ENCODE peak calls at places on chromosome 11, in ten cellular contexts. N is CD4-positive, alpha-beta T cell; P is body of pancreas; V is HFF-Myc; A is astrocyte of the spinal cord; R is WTC11; E is HL-60; T is GM20000; G is B cell; F is AG09309. W is an unnamed sample.

GRCh38 chr11:112298535-112298934 is 37.9 kb upstream of the PLET1 start:
- DNase-seq in N (no peak), P (peak), V (no peak), A (no peak), R (no peak), E (no peak), T (no peak), G (no peak), F (no peak), W (no peak)

GRCh38 chr11:6443269-6444003 is 2.6 kb upstream of the HPX start:
- DNase-seq in N (peak), P (peak), V (no peak), A (peak), R (peak), E (peak), T (peak), G (peak), F (no peak), W (peak)

GRCh38 chr11:2700415-2701211 is 819 bp upstream of the KCNQ1OT1 start:
- DNase-seq in N (no peak), P (peak), V (no peak), A (no peak), R (peak), E (no peak), T (peak), G (peak), F (no peak), W (no peak)

GRCh38 chr11:3138178-3139085 is 26.7 kb downstream of the OSBPL5 start:
- DNase-seq in N (no peak), P (no peak), V (no peak), A (no peak), R (peak), E (peak), T (no peak), G (no peak), F (no peak), W (no peak)

GRCh38 chr11:129637983-129638776 is 177.5 kb upstream of the TMEM45B start:
- DNase-seq in N (no peak), P (no peak), V (no peak), A (no peak), R (no peak), E (no peak), T (no peak), G (no peak), F (no peak), W (no peak)

GRCh38 chr11:13126430-13126829 is 117.3 kb downstream of the RASSF10 start:
- DNase-seq in N (no peak), P (no peak), V (no peak), A (peak), R (no peak), E (no peak), T (no peak), G (no peak), F (peak), W (peak)

GRCh38 chr11:131079036-131079435 is 162.8 kb upstream of the SNX19 start:
- DNase-seq in N (no peak), P (no peak), V (no peak), A (no peak), R (no peak), E (no peak), T (no peak), G (no peak), F (peak), W (no peak)

GRCh38 chr11:121482231-121483129 is 29.7 kb upstream of the SORL1-AS1 start:
- DNase-seq in N (peak), P (no peak), V (no peak), A (no peak), R (no peak), E (peak), T (peak), G (peak), F (no peak), W (no peak)

GRCh38 chr11:127098684-127099083 is 98.1 kb upstream of the KIRREL3 start:
- DNase-seq in N (no peak), P (no peak), V (no peak), A (no peak), R (peak), E (no peak), T (no peak), G (no peak), F (no peak), W (no peak)

GRCh38 chr11:125701858-125702621 is 21.4 kb upstream of the ACRV1 start:
- DNase-seq in N (no peak), P (no peak), V (no peak), A (peak), R (peak), E (no peak), T (no peak), G (no peak), F (no peak), W (no peak)

GRCh38 chr11:14290422-14290821 is 68.6 kb downstream of the RRAS2 start:
- DNase-seq in N (no peak), P (no peak), V (no peak), A (no peak), R (no peak), E (no peak), T (no peak), G (no peak), F (no peak), W (no peak)

GRCh38 chr11:65952052-65952521 is 6.8 kb downstream of the TSGA10IP start:
- DNase-seq in N (no peak), P (no peak), V (no peak), A (no peak), R (no peak), E (no peak), T (no peak), G (no peak), F (no peak), W (no peak)

GRCh38 chr11:61460474-61460881 is 30.6 kb downstream of the SDHAF2 start:
- DNase-seq in N (no peak), P (no peak), V (no peak), A (no peak), R (no peak), E (no peak), T (no peak), G (no peak), F (no peak), W (no peak)

DNA sequence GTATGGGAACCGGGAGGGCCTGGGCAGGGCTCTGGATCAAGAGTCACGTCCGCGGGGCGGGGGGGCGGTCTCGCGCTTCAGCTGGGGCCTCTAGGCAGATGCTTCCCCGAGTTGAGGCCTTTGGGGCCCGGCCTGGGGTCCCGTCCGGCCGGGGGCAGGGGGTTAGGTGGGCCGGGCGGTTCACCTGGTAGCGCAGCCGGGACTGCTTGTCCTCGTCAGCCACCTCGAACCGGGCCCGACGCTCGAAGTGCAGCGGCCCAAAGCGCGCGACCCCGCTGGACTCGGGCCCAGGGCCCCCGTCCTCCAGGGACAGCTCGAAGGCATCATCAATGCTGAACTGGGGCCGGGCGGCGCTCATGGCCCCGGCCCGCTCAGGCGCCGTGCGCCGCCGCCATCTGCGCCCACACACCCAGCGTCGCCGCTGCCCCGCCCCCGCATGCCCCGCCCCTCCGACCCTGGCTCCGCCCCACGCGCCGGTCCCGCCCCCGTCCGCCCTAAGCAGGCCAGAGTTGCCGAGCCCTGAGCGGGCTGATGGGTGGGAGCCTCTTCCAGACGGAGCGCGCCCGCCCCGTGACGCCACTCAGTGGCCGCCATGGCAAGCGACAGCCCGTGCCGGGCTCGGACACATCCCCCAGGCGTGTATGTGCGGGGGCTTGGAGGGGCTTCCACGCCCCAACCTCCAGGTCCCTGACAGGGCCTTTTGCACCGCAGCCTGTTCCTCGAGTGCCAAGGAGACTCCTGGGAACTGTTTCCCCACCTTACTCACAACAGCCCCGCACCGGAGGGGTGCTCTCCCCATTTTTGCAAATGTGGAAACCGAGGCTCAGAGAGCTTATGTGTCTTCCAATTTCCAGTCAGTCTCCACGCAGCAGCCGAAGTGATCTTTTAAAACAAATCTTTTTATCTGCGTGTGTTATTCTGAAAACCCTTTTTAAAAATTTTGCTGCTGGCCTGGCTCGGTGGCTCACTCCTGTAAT is at the start of gene TMEM134:
- DNase-seq in N (peak), P (peak), V (peak), A (peak), R (peak), E (peak), T (peak), G (peak), F (peak), W (peak)
- TF ChIP-seq CTCF in N (no peak), P (peak), V (peak), A (peak), R (no peak), E (peak), T (peak), G (peak), F (peak), W (peak)

DNA sequence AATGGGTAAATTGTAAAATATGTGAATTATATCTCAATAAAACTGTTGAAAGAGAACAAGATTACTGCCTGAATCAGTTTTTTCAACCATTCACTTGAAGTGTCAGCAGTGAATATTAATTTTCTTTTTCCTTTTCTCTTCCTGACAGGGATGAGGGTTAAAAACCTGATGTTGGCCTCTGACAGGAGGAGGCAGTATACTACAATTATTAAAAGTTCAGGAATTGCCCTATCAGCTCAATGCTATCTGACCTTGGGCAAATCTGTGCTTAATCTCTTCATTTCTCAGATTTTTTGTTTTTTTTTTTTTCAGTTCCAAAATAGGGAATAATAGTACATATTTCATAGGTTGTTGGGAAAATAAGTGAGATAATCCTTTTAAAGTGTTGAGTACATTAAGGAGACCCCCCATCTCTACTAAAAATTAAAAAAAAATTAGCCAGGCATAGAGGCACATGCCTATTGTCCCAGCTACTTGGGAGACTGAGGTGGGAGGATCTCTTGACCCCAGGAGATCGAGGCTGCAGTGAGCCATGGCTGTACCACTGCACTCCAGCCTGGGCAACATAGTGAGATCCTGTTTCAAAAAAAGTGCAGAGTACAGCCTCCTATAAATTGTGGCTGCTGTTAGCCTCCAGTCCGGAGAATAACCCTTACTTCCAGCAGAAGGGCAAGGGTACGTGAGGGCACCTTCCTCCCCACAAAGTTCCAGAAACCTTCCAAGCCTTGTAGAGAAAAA is 48.8 kb downstream of the TRIM44 start:
- DNase-seq in N (no peak), P (no peak), V (no peak), A (no peak), R (no peak), E (no peak), T (no peak), G (no peak), F (no peak), W (no peak)
- TF ChIP-seq CTCF in N (no peak), P (peak), V (peak), A (no peak), R (no peak), E (no peak), T (no peak), G (no peak), F (no peak), W (no peak)

GRCh38 chr11:132312616-132313210 is 942.3 kb downstream of the NTM start:
- DNase-seq in N (no peak), P (no peak), V (peak), A (peak), R (peak), E (peak), T (peak), G (no peak), F (peak), W (no peak)
- TF ChIP-seq CTCF in N (no peak), P (peak), V (peak), A (peak), R (peak), E (peak), T (peak), G (no peak), F (peak), W (peak)

DNA sequence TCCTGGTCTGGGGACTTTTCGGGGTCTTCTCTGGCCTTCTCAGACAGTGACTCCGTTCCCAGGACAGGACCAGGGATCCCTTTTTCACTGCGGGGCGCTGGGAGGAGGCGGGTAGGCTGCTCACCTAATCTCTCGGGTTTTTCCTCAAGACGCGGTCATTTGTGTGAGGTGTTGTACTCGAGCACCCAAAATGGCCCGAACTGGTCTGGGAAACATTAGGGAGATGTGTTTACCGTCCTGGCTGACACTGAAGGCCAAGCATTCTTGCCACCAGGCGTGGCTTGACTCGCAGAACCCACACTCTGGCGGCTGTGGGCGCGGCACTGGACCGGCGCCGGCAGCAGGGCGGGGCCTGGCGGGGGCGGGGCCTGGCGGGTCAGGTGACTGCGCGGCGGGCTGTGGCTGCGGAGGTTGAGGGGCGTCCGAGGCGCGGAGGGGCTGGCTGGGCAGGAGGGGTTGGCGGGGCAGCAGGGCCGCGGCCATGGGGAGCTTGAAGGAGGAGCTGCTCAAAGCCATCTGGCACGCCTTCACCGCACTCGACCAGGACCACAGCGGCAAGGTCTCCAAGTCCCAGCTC is at the start of gene SWAP70:
- DNase-seq in N (peak), P (peak), V (peak), A (peak), R (peak), E (peak), T (peak), G (peak), F (peak), W (peak)
- TF ChIP-seq CTCF in N (no peak), P (peak), V (peak), A (peak), R (no peak), E (no peak), T (no peak), G (no peak), F (peak), W (peak)